ENCODE peak calls at places on chromosomes 7 and 10, in six cellular contexts. T is GM13976, W is BJ, S is neural crest cell, P is pancreas, C is fibroblast of lung. D is an unnamed sample.

GRCh38 chr7:24595671-24596418 is 22.6 kb downstream of the PALS2 start:
- DNase-seq in T (no peak), C (no peak), S (no peak), W (no peak), P (no peak), D (no peak)

GRCh38 chr10:126240483-126240882 is 147.8 kb downstream of the ADAM12 start:
- DNase-seq in S (no peak), C (no peak), P (no peak), W (no peak), T (no peak), D (no peak)

GRCh38 chr10:1519391-1519790 is 217.9 kb downstream of the ADARB2 start:
- DNase-seq in S (no peak), C (no peak), W (no peak), P (no peak), T (no peak), D (no peak)

GRCh38 chr10:86642021-86642420 is 12.3 kb upstream of the OPN4 start:
- DNase-seq in P (no peak), S (no peak), T (no peak), C (no peak), W (no peak), D (no peak)

GRCh38 chr7:32802305-32802910 is 89.2 kb downstream of the KBTBD2 start:
- DNase-seq in P (no peak), T (no peak), W (no peak), C (no peak), S (no peak), D (no peak)

GRCh38 chr7:87146740-87147386 is 5.4 kb upstream of the DMTF1 start:
- DNase-seq in C (no peak), T (no peak), S (no peak), P (peak), W (no peak), D (no peak)

GRCh38 chr10:91944880-91945630 is 21.5 kb downstream of the BTAF1 start:
- DNase-seq in P (no peak), S (no peak), T (no peak), W (no peak), C (peak), D (no peak)

GRCh38 chr7:644381-645305 is 81.9 kb upstream of the DNAAF5 start:
- DNase-seq in P (peak), S (no peak), C (no peak), W (no peak), T (no peak), D (no peak)

GRCh38 chr10:102376901-102377300 is 18.6 kb upstream of the NFKB2 start:
- DNase-seq in T (no peak), C (no peak), S (no peak), P (no peak), W (no peak), D (no peak)

GRCh38 chr7:76023002-76023401 is 24.8 kb downstream of the STYXL1 start:
- DNase-seq in W (no peak), P (no peak), T (no peak), C (no peak), S (no peak), D (no peak)

GRCh38 chr7:131957338-131958025 is 401.1 kb upstream of the PODXL start:
- DNase-seq in T (no peak), S (no peak), W (no peak), C (peak), P (no peak), D (no peak)

GRCh38 chr7:55078465-55079372 is 59.9 kb downstream of the EGFR start:
- DNase-seq in T (peak), W (no peak), S (no peak), C (no peak), P (no peak), D (no peak)

GRCh38 chr10:48224979-48225560 is 49.4 kb downstream of the FRMPD2 start:
- DNase-seq in T (no peak), S (no peak), C (peak), W (no peak), P (no peak), D (no peak)

GRCh38 chr7:39501358-39501757 is 64.8 kb upstream of the YAE1 start:
- DNase-seq in W (no peak), P (no peak), C (peak), T (no peak), S (no peak), D (no peak)

GRCh38 chr7:46385662-46386309 is 464.7 kb upstream of the IGFBP3 start:
- DNase-seq in P (no peak), T (no peak), W (peak), C (peak), S (no peak), D (no peak)

GRCh38 chr7:87113077-87113476 is 39.2 kb upstream of the DMTF1 start:
- DNase-seq in S (no peak), C (peak), T (no peak), W (no peak), P (no peak), D (no peak)

GRCh38 chr10:110042891-110043290 is 35.1 kb downstream of the ADD3 start:
- DNase-seq in W (no peak), P (no peak), C (no peak), T (no peak), S (no peak), D (no peak)

GRCh38 chr7:134948246-134948645 is 38.1 kb upstream of the AGBL3 start:
- DNase-seq in S (no peak), P (no peak), W (no peak), C (no peak), T (no peak), D (no peak)

GRCh38 chr10:320787-321186 is 185.5 kb downstream of the ZMYND11 start:
- DNase-seq in W (no peak), C (no peak), T (no peak), S (no peak), P (no peak), D (no peak)

GRCh38 chr10:14571866-14572507 is 202.7 kb downstream of the FAM107B start:
- DNase-seq in S (no peak), C (peak), W (no peak), T (peak), P (no peak), D (peak)

GRCh38 chr10:525565-526315 is 163.7 kb downstream of the DIP2C start:
- DNase-seq in T (no peak), C (peak), S (no peak), P (no peak), W (no peak), D (no peak)

GRCh38 chr10:110634527-110635209 is 9.5 kb upstream of the RBM20 start:
- DNase-seq in S (no peak), W (no peak), P (peak), C (no peak), T (no peak), D (no peak)

GRCh38 chr7:155466814-155467675 is 9.1 kb downstream of the EN2 start:
- DNase-seq in S (peak), W (no peak), T (peak), P (peak), C (no peak), D (no peak)

GRCh38 chr7:114658188-114658587 is 243.6 kb downstream of the FOXP2 start:
- DNase-seq in W (no peak), T (no peak), S (no peak), P (no peak), C (no peak), D (no peak)

GRCh38 chr10:125627646-125628045 is 55.3 kb downstream of the TEX36 start:
- DNase-seq in W (no peak), S (no peak), P (no peak), T (no peak), C (no peak), D (no peak)

GRCh38 chr10:118827466-118828155 is 72.8 kb upstream of the CACUL1 start:
- DNase-seq in P (no peak), S (no peak), W (no peak), C (no peak), T (no peak), D (no peak)

GRCh38 chr7:143337216-143337615 is 21.3 kb downstream of the CLCN1 start:
- DNase-seq in S (no peak), T (no peak), P (no peak), C (no peak), W (no peak), D (no peak)

GRCh38 chr7:5584821-5585220 is 161.2 kb upstream of the TNRC18 start:
- DNase-seq in S (no peak), T (no peak), W (no peak), C (no peak), P (no peak), D (no peak)

GRCh38 chr7:41445951-41446350 is 256.9 kb downstream of the INHBA start:
- DNase-seq in S (no peak), P (no peak), T (no peak), W (no peak), C (no peak), D (no peak)

GRCh38 chr10:16832351-16833080 is 15.3 kb upstream of the RSU1 start:
- DNase-seq in S (no peak), T (no peak), C (peak), P (no peak), W (peak), D (no peak)

GRCh38 chr10:26861326-26861998 is 704 bp upstream of the ABI1 start:
- DNase-seq in P (no peak), S (no peak), W (no peak), T (no peak), C (no peak), D (no peak)
- TF ChIP-seq CTCF in P (no peak), S (peak), W (no peak), T (no peak), C (no peak), D (peak)

DNA sequence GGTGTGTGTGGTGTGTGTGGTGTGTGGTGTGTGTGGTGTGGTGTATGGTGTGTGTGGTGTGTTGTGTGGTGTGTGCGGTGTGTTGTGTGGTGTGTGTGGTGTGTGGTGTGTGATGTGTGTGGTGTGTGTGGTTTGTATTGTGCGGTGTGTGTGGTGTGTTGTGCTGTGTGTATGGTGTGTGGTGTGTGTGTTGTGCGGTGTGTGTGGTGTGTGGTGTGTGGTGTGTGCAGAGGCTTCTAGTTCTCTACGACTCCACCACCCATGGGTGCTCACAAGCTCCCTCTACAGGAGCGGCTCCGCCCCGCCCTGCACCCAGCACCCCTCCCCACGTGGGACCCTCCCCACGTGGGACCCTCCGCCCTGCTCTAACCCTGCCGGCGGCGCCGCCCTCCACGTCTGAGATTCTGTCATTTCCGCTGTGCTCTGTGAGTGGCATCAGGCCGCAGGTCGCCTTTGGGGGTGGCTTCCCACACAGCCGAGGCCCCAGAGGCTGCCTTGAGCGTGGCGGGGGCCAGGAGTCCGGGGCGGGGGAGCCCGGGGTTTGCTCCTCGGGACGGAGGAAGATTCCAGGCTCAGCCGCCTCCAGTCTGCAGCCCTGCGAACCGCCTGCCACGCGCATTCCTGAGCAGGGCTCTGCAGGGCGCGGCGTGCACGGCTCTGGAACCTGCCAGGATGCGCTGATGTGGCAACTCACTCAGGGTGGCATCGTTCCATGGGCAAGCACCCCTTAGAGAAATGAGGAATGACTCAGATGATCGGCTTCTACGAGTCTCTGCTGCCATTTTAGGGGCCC is 37.0 kb upstream of the DNAJB6 start:
- DNase-seq in S (no peak), T (no peak), C (peak), P (no peak), W (no peak), D (no peak)
- TF ChIP-seq CTCF in S (no peak), T (no peak), C (no peak), P (no peak), W (no peak), D (no peak)

DNA sequence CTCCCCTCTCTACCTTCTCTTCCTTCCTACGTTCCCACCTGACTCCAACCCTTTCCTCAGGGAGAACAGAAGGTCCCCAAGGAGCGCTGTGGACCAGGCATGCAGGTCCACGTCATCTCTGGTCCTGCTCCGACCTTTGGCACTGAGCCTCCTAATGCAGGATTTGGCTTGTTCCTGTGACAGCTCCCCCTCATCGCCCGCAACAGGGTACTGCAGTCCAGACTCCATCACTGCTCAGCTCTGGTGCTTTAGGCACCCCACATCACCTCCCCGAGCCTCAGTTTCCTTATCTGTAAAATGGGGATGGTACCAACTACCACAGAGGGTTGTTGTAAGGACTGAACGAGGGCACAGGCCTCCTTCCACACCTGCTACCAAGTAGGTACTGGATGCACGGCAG is 54.6 kb downstream of the FHIP2A start:
- DNase-seq in S (no peak), W (no peak), T (no peak), P (no peak), C (no peak), D (no peak)
- TF ChIP-seq CTCF in S (no peak), W (no peak), T (no peak), P (no peak), C (no peak), D (no peak)

DNA sequence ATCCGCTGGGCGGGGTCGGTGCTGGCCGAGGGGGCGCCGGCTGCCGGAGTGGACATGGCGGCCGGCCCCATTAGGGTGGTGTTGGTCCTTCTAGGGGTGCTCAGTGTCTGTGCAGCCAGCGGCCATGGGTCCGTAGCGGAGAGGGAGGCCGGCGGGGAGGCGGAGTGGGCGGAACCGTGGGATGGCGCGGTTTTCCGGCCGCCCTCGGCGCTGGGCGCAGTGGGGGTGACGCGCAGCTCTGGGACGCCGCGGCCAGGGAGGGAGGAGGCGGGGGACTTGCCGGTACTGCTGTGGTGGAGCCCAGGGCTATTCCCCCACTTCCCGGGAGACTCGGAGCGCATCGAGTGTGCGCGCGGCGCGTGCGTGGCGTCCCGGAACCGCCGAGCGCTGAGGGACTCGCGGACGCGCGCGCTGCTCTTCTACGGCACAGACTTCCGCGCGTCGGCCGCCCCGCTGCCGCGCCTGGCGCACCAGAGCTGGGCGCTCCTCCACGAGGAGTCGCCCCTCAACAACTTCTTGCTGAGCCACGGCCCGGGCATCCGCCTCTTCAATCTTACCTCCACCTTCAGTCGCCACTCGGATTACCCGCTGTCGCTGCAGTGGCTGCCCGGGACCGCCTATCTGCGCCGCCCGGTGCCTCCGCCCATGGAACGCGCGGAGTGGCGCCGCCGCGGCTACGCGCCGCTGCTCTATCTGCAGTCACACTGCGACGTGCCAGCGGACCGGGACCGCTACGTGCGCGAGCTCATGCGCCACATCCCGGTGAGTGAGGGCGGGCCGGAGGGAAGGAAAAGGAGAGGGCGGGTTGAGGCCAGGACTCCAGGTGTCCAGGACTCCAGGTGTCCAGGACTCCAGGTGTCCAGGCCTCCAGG is 9.3 kb upstream of the CHCHD1 start:
- DNase-seq in W (no peak), S (peak), T (peak), C (peak), P (peak), D (peak)
- TF ChIP-seq CTCF in W (peak), S (no peak), T (no peak), C (no peak), P (no peak), D (no peak)

GRCh38 chr7:37833107-37833817 is 15.1 kb upstream of the NME8 start:
- DNase-seq in S (peak), T (peak), W (no peak), P (no peak), C (peak), D (peak)
- TF ChIP-seq CTCF in S (peak), T (peak), W (peak), P (peak), C (peak), D (peak)